ENCODE peak calls at places on chromosome 22, in eight cellular contexts. One of them, this sample, is unnamed.

GRCh38 chr22:43955040-43955882 is at the start of gene SAMM50:
- DNase-seq in breast epithelium: peak; percentile 87
- DNase-seq in stomach: peak; percentile 94
- DNase-seq in left ventricle myocardium inferior: peak; percentile 93
- DNase-seq in retinal pigment epithelial cell: peak; percentile 63
- DNase-seq in heart right ventricle: peak; percentile 93
- DNase-seq in choroid plexus epithelial cell: peak; percentile 92
- DNase-seq in endothelial cell of umbilical vein: peak; percentile 95
- DNase-seq in this sample: peak; percentile 71

GRCh38 chr22:42412744-42413220 is 19.4 kb downstream of the NFAM1 start:
- DNase-seq in endothelial cell of umbilical vein: no peak
- DNase-seq in left ventricle myocardium inferior: no peak
- DNase-seq in retinal pigment epithelial cell: no peak
- DNase-seq in choroid plexus epithelial cell: no peak
- DNase-seq in heart right ventricle: no peak
- DNase-seq in breast epithelium: no peak
- DNase-seq in stomach: no peak
- DNase-seq in this sample: no peak

GRCh38 chr22:41382098-41382578 is 396 bp downstream of the TEF start:
- DNase-seq in choroid plexus epithelial cell: peak; percentile 47
- DNase-seq in heart right ventricle: peak; percentile 74
- DNase-seq in breast epithelium: peak; percentile 72
- DNase-seq in retinal pigment epithelial cell: no peak
- DNase-seq in left ventricle myocardium inferior: peak; percentile 77
- DNase-seq in endothelial cell of umbilical vein: no peak
- DNase-seq in stomach: peak; percentile 66
- DNase-seq in this sample: peak; percentile 43

GRCh38 chr22:44147821-44148574 is 32.7 kb upstream of the PARVG start:
- DNase-seq in stomach: no peak
- DNase-seq in choroid plexus epithelial cell: peak; percentile 86
- DNase-seq in left ventricle myocardium inferior: no peak
- DNase-seq in breast epithelium: no peak
- DNase-seq in endothelial cell of umbilical vein: no peak
- DNase-seq in retinal pigment epithelial cell: peak; percentile 19
- DNase-seq in heart right ventricle: no peak
- DNase-seq in this sample: no peak

GRCh38 chr22:48589901-48590300 is 1237.8 kb downstream of the BRD1 start:
- DNase-seq in left ventricle myocardium inferior: no peak
- DNase-seq in endothelial cell of umbilical vein: no peak
- DNase-seq in heart right ventricle: no peak
- DNase-seq in breast epithelium: no peak
- DNase-seq in choroid plexus epithelial cell: no peak
- DNase-seq in stomach: no peak
- DNase-seq in retinal pigment epithelial cell: no peak
- DNase-seq in this sample: no peak

GRCh38 chr22:17235149-17235655 is 16.0 kb upstream of the ADA2 start:
- DNase-seq in heart right ventricle: no peak
- DNase-seq in left ventricle myocardium inferior: no peak
- DNase-seq in retinal pigment epithelial cell: no peak
- DNase-seq in stomach: no peak
- DNase-seq in breast epithelium: no peak
- DNase-seq in endothelial cell of umbilical vein: no peak
- DNase-seq in choroid plexus epithelial cell: no peak
- DNase-seq in this sample: no peak

GRCh38 chr22:43263645-43264514 is 76.9 kb upstream of the TTLL12 start:
- DNase-seq in heart right ventricle: peak; percentile 30
- DNase-seq in left ventricle myocardium inferior: peak; percentile 43
- DNase-seq in choroid plexus epithelial cell: peak; percentile 89
- DNase-seq in retinal pigment epithelial cell: peak; percentile 91
- DNase-seq in stomach: peak; percentile 74
- DNase-seq in breast epithelium: no peak
- DNase-seq in endothelial cell of umbilical vein: peak; percentile 97
- DNase-seq in this sample: peak; percentile 67

GRCh38 chr22:40472036-40472435 is 101.6 kb downstream of the SGSM3 start:
- DNase-seq in retinal pigment epithelial cell: no peak
- DNase-seq in breast epithelium: no peak
- DNase-seq in endothelial cell of umbilical vein: no peak
- DNase-seq in left ventricle myocardium inferior: no peak
- DNase-seq in stomach: no peak
- DNase-seq in heart right ventricle: no peak
- DNase-seq in choroid plexus epithelial cell: no peak
- DNase-seq in this sample: no peak

GRCh38 chr22:48594757-48595510 is 1232.7 kb downstream of the BRD1 start:
- DNase-seq in stomach: no peak
- DNase-seq in choroid plexus epithelial cell: no peak
- DNase-seq in endothelial cell of umbilical vein: no peak
- DNase-seq in retinal pigment epithelial cell: no peak
- DNase-seq in left ventricle myocardium inferior: no peak
- DNase-seq in breast epithelium: no peak
- DNase-seq in heart right ventricle: no peak
- DNase-seq in this sample: no peak

GRCh38 chr22:46803031-46803880 is 40.8 kb downstream of the TBC1D22A start:
- DNase-seq in stomach: peak; percentile 72
- DNase-seq in retinal pigment epithelial cell: no peak
- DNase-seq in choroid plexus epithelial cell: peak; percentile 49
- DNase-seq in breast epithelium: peak; percentile 54
- DNase-seq in left ventricle myocardium inferior: peak; percentile 51
- DNase-seq in endothelial cell of umbilical vein: peak; percentile 50
- DNase-seq in heart right ventricle: peak; percentile 56
- DNase-seq in this sample: no peak

GRCh38 chr22:42333544-42333943 is 63.1 kb upstream of the TCF20 start:
- DNase-seq in heart right ventricle: no peak
- DNase-seq in breast epithelium: no peak
- DNase-seq in retinal pigment epithelial cell: no peak
- DNase-seq in stomach: no peak
- DNase-seq in endothelial cell of umbilical vein: no peak
- DNase-seq in left ventricle myocardium inferior: no peak
- DNase-seq in choroid plexus epithelial cell: no peak
- DNase-seq in this sample: no peak

GRCh38 chr22:37309221-37310074 is 27.1 kb downstream of the CYTH4 start:
- DNase-seq in retinal pigment epithelial cell: no peak
- DNase-seq in stomach: no peak
- DNase-seq in heart right ventricle: no peak
- DNase-seq in endothelial cell of umbilical vein: no peak
- DNase-seq in left ventricle myocardium inferior: no peak
- DNase-seq in choroid plexus epithelial cell: peak; percentile 29
- DNase-seq in breast epithelium: no peak
- DNase-seq in this sample: no peak

GRCh38 chr22:17915188-17915587 is 109.2 kb downstream of the MICAL3 start:
- DNase-seq in choroid plexus epithelial cell: no peak
- DNase-seq in endothelial cell of umbilical vein: no peak
- DNase-seq in stomach: no peak
- DNase-seq in left ventricle myocardium inferior: no peak
- DNase-seq in retinal pigment epithelial cell: no peak
- DNase-seq in heart right ventricle: no peak
- DNase-seq in breast epithelium: no peak
- DNase-seq in this sample: no peak

GRCh38 chr22:17969732-17970131 is 54.6 kb downstream of the MICAL3 start:
- DNase-seq in endothelial cell of umbilical vein: peak; percentile 52
- DNase-seq in heart right ventricle: peak; percentile 49
- DNase-seq in breast epithelium: no peak
- DNase-seq in left ventricle myocardium inferior: peak; percentile 51
- DNase-seq in retinal pigment epithelial cell: peak; percentile 92
- DNase-seq in choroid plexus epithelial cell: peak; percentile 96
- DNase-seq in stomach: no peak
- DNase-seq in this sample: peak; percentile 79

GRCh38 chr22:33023119-33023827 is 34.9 kb downstream of the SYN3 start:
- DNase-seq in endothelial cell of umbilical vein: no peak
- DNase-seq in stomach: no peak
- DNase-seq in breast epithelium: no peak
- DNase-seq in left ventricle myocardium inferior: no peak
- DNase-seq in heart right ventricle: no peak
- DNase-seq in choroid plexus epithelial cell: no peak
- DNase-seq in retinal pigment epithelial cell: no peak
- DNase-seq in this sample: no peak

GRCh38 chr22:49833340-49834007 is 5.8 kb upstream of the BRD1 start:
- DNase-seq in choroid plexus epithelial cell: no peak
- DNase-seq in retinal pigment epithelial cell: no peak
- DNase-seq in endothelial cell of umbilical vein: no peak
- DNase-seq in left ventricle myocardium inferior: no peak
- DNase-seq in heart right ventricle: no peak
- DNase-seq in breast epithelium: no peak
- DNase-seq in stomach: no peak
- DNase-seq in this sample: no peak

GRCh38 chr22:49838771-49839717 is 11.4 kb upstream of the BRD1 start:
- DNase-seq in endothelial cell of umbilical vein: no peak
- DNase-seq in choroid plexus epithelial cell: peak; percentile 20
- DNase-seq in heart right ventricle: no peak
- DNase-seq in breast epithelium: no peak
- DNase-seq in stomach: no peak
- DNase-seq in left ventricle myocardium inferior: no peak
- DNase-seq in retinal pigment epithelial cell: no peak
- DNase-seq in this sample: no peak
- H3K4me3 ChIP-seq in endothelial cell of umbilical vein: no peak overlapping the region
- H3K4me3 ChIP-seq in choroid plexus epithelial cell: no peak overlapping the region
- H3K4me3 ChIP-seq in heart right ventricle: no peak overlapping the region
- H3K4me3 ChIP-seq in breast epithelium: no peak overlapping the region
- H3K4me3 ChIP-seq in stomach: no peak overlapping the region
- H3K4me3 ChIP-seq in left ventricle myocardium inferior: no peak overlapping the region
- H3K4me3 ChIP-seq in retinal pigment epithelial cell: no peak overlapping the region
- H3K4me3 ChIP-seq in this sample: no peak overlapping the region

GRCh38 chr22:30351226-30351625 is 5.5 kb downstream of the SF3A1 start:
- DNase-seq in heart right ventricle: no peak
- DNase-seq in stomach: no peak
- DNase-seq in choroid plexus epithelial cell: no peak
- DNase-seq in retinal pigment epithelial cell: no peak
- DNase-seq in left ventricle myocardium inferior: no peak
- DNase-seq in breast epithelium: no peak
- DNase-seq in endothelial cell of umbilical vein: no peak
- DNase-seq in this sample: no peak

GRCh38 chr22:30357650-30358215 is 926 bp downstream of the CCDC157 start:
- DNase-seq in choroid plexus epithelial cell: no peak
- DNase-seq in left ventricle myocardium inferior: no peak
- DNase-seq in heart right ventricle: no peak
- DNase-seq in endothelial cell of umbilical vein: no peak
- DNase-seq in retinal pigment epithelial cell: no peak
- DNase-seq in stomach: no peak
- DNase-seq in breast epithelium: no peak
- DNase-seq in this sample: no peak

GRCh38 chr22:30356392-30357230 is at the start of the genes CCDC157 and SF3A1:
- DNase-seq in left ventricle myocardium inferior: peak; percentile 87
- DNase-seq in choroid plexus epithelial cell: peak; percentile 95
- DNase-seq in stomach: peak; percentile 88
- DNase-seq in endothelial cell of umbilical vein: peak; percentile 95
- DNase-seq in retinal pigment epithelial cell: peak; percentile 81
- DNase-seq in heart right ventricle: peak; percentile 90
- DNase-seq in breast epithelium: peak; percentile 83
- DNase-seq in this sample: peak; percentile 92

GRCh38 chr22:30348837-30349236 is 7.9 kb downstream of the SF3A1 start:
- DNase-seq in retinal pigment epithelial cell: no peak
- DNase-seq in endothelial cell of umbilical vein: no peak
- DNase-seq in left ventricle myocardium inferior: no peak
- DNase-seq in heart right ventricle: no peak
- DNase-seq in choroid plexus epithelial cell: no peak
- DNase-seq in stomach: no peak
- DNase-seq in breast epithelium: no peak
- DNase-seq in this sample: no peak

GRCh38 chr22:30354644-30355043 is 2.0 kb downstream of the SF3A1 start:
- DNase-seq in breast epithelium: no peak
- DNase-seq in left ventricle myocardium inferior: no peak
- DNase-seq in stomach: no peak
- DNase-seq in choroid plexus epithelial cell: no peak
- DNase-seq in retinal pigment epithelial cell: peak; percentile 5
- DNase-seq in heart right ventricle: no peak
- DNase-seq in endothelial cell of umbilical vein: no peak
- DNase-seq in this sample: no peak
- H3K4me3 ChIP-seq in breast epithelium: no peak overlapping the region
- H3K4me3 ChIP-seq in left ventricle myocardium inferior: peak overlapping the region; percentile 86
- H3K4me3 ChIP-seq in stomach: no peak overlapping the region
- H3K4me3 ChIP-seq in choroid plexus epithelial cell: no peak overlapping the region
- H3K4me3 ChIP-seq in retinal pigment epithelial cell: no peak overlapping the region
- H3K4me3 ChIP-seq in heart right ventricle: peak overlapping the region; percentile 83
- H3K4me3 ChIP-seq in endothelial cell of umbilical vein: no peak overlapping the region
- H3K4me3 ChIP-seq in this sample: peak overlapping the region; percentile 75

GRCh38 chr22:36143956-36144355 is 16.6 kb downstream of the APOL3 start:
- DNase-seq in left ventricle myocardium inferior: no peak
- DNase-seq in heart right ventricle: no peak
- DNase-seq in choroid plexus epithelial cell: no peak
- DNase-seq in retinal pigment epithelial cell: no peak
- DNase-seq in endothelial cell of umbilical vein: no peak
- DNase-seq in stomach: no peak
- DNase-seq in breast epithelium: no peak
- DNase-seq in this sample: peak; percentile 50
- H3K4me3 ChIP-seq in left ventricle myocardium inferior: no peak overlapping the region
- H3K4me3 ChIP-seq in heart right ventricle: no peak overlapping the region
- H3K4me3 ChIP-seq in choroid plexus epithelial cell: no peak overlapping the region
- H3K4me3 ChIP-seq in retinal pigment epithelial cell: no peak overlapping the region
- H3K4me3 ChIP-seq in endothelial cell of umbilical vein: no peak overlapping the region
- H3K4me3 ChIP-seq in stomach: no peak overlapping the region
- H3K4me3 ChIP-seq in breast epithelium: no peak overlapping the region
- H3K4me3 ChIP-seq in this sample: no peak overlapping the region

GRCh38 chr22:26903030-26903856 is 245.9 kb downstream of the MIAT start:
- DNase-seq in retinal pigment epithelial cell: no peak
- DNase-seq in stomach: no peak
- DNase-seq in choroid plexus epithelial cell: no peak
- DNase-seq in left ventricle myocardium inferior: no peak
- DNase-seq in heart right ventricle: no peak
- DNase-seq in endothelial cell of umbilical vein: no peak
- DNase-seq in breast epithelium: no peak
- DNase-seq in this sample: no peak

GRCh38 chr22:26905076-26905475 is 247.7 kb downstream of the MIAT start:
- DNase-seq in breast epithelium: no peak
- DNase-seq in left ventricle myocardium inferior: no peak
- DNase-seq in endothelial cell of umbilical vein: no peak
- DNase-seq in stomach: no peak
- DNase-seq in heart right ventricle: no peak
- DNase-seq in retinal pigment epithelial cell: no peak
- DNase-seq in choroid plexus epithelial cell: no peak
- DNase-seq in this sample: no peak

GRCh38 chr22:26904483-26904882 is 247.1 kb downstream of the MIAT start:
- DNase-seq in breast epithelium: no peak
- DNase-seq in choroid plexus epithelial cell: no peak
- DNase-seq in stomach: no peak
- DNase-seq in endothelial cell of umbilical vein: peak; percentile 10
- DNase-seq in retinal pigment epithelial cell: no peak
- DNase-seq in heart right ventricle: no peak
- DNase-seq in left ventricle myocardium inferior: no peak
- DNase-seq in this sample: no peak

GRCh38 chr22:26901228-26901816 is 243.9 kb downstream of the MIAT start:
- DNase-seq in choroid plexus epithelial cell: no peak
- DNase-seq in breast epithelium: no peak
- DNase-seq in left ventricle myocardium inferior: no peak
- DNase-seq in retinal pigment epithelial cell: no peak
- DNase-seq in heart right ventricle: no peak
- DNase-seq in endothelial cell of umbilical vein: no peak
- DNase-seq in stomach: no peak
- DNase-seq in this sample: no peak

DNA sequence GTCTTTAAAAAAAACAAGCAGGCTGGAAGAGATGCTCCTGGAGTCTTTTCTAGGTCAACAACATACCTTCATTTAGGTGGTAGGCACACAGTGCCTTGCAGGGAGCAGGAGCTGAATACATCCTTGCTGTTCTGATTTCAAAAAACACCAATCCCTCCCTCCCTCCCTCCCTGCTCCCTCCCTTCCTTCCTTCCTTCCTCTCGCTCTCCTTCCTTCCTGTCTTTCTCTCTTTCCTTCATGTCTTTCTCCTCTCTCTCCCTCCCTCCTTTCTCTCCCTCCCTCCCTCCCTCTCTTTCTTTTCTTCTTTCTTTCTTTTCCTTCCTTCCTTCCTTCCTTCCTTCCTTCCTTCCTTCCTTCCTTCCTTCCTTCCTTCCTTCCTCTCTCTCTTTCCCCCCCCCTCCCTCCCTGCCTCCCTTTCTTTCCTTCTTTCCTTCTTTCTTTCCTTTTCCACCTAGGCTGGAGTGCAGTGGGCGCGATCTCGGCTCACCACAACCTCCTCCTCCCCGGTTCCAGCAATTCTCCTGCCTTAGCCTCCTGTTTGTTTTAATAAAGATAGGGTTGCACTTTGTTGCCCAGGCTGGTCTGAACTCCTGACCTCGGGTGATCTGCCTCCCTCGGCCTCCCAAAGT is 245.1 kb downstream of the MIAT start:
- DNase-seq in retinal pigment epithelial cell: no peak
- DNase-seq in choroid plexus epithelial cell: no peak
- DNase-seq in stomach: no peak
- DNase-seq in breast epithelium: no peak
- DNase-seq in endothelial cell of umbilical vein: no peak
- DNase-seq in heart right ventricle: no peak
- DNase-seq in left ventricle myocardium inferior: no peak
- DNase-seq in this sample: no peak
- H3K4me3 ChIP-seq in retinal pigment epithelial cell: no peak overlapping the region
- H3K4me3 ChIP-seq in choroid plexus epithelial cell: no peak overlapping the region
- H3K4me3 ChIP-seq in stomach: peak overlapping the region; percentile 13
- H3K4me3 ChIP-seq in breast epithelium: no peak overlapping the region
- H3K4me3 ChIP-seq in endothelial cell of umbilical vein: no peak overlapping the region
- H3K4me3 ChIP-seq in heart right ventricle: no peak overlapping the region
- H3K4me3 ChIP-seq in left ventricle myocardium inferior: peak overlapping the region; percentile 42
- H3K4me3 ChIP-seq in this sample: no peak overlapping the region

This sample was measured in ascending aorta.